ENCODE peak calls at places on chromosomes 4 and X, in four cellular contexts. S, J, I and G are unnamed samples.

GRCh38 chr4:53113433-53114215 is 251.5 kb downstream of the RASL11B start:
- DNase-seq in S (peak; percentile 6), J (no peak), I (no peak), G (no peak)

GRCh38 chrX:119425050-119425449 is 25.9 kb downstream of the SLC25A43 start:
- DNase-seq in S (no peak), J (no peak), I (no peak), G (no peak)

GRCh38 chr4:1792832-1793495 is at the start of gene FGFR3:
- DNase-seq in S (no peak), J (no peak), I (peak; percentile 97), G (no peak)

GRCh38 chrX:131827935-131828334 is 195.2 kb upstream of the STK26 start:
- DNase-seq in S (no peak), J (peak; percentile 19), I (peak; percentile 17), G (peak; percentile 70)

GRCh38 chr4:8763966-8764901 is 107.4 kb downstream of the HMX1 start:
- DNase-seq in S (no peak), J (no peak), I (no peak), G (no peak)

GRCh38 chrX:16842684-16843083 is 27.5 kb downstream of the RBBP7 start:
- DNase-seq in S (no peak), J (no peak), I (no peak), G (no peak)

GRCh38 chr4:5635826-5636196 is 72.5 kb downstream of the EVC2 start:
- DNase-seq in S (peak; percentile 87), J (no peak), I (no peak), G (no peak)

GRCh38 chrX:18674788-18675735 is 3.2 kb upstream of the RS1 start:
- DNase-seq in S (peak; percentile 54), J (peak; percentile 80), I (peak; percentile 86), G (peak; percentile 64)

GRCh38 chr4:174522183-174523002 is at the start of gene HPGD:
- DNase-seq in S (no peak), J (no peak), I (peak; percentile 25), G (no peak)

GRCh38 chr4:13588954-13589353 is 38.6 kb downstream of the BOD1L1 start:
- DNase-seq in S (no peak), J (no peak), I (no peak), G (no peak)

GRCh38 chr4:25299476-25300203 is 12.9 kb upstream of the ZCCHC4 start:
- DNase-seq in S (no peak), J (no peak), I (no peak), G (no peak)

GRCh38 chr4:101356928-101357327 is 9.6 kb upstream of the PPP3CA start:
- DNase-seq in S (peak; percentile 95), J (peak; percentile 75), I (no peak), G (no peak)

GRCh38 chrX:15299945-15300851 is 15.2 kb downstream of the ASB11 start:
- DNase-seq in S (peak; percentile 30), J (peak; percentile 53), I (peak; percentile 16), G (no peak)

GRCh38 chrX:20529301-20529700 is 262.6 kb upstream of the RPS6KA3 start:
- DNase-seq in S (no peak), J (no peak), I (no peak), G (no peak)

GRCh38 chrX:65574356-65574755 is 39.8 kb upstream of the LAS1L start:
- DNase-seq in S (no peak), J (no peak), I (no peak), G (no peak)

GRCh38 chr4:184409911-184410692 is 64.2 kb downstream of the IRF2 start:
- DNase-seq in S (no peak), J (no peak), I (no peak), G (no peak)

GRCh38 chrX:152642931-152643525 is 5.3 kb downstream of the GABRQ start:
- DNase-seq in S (no peak), J (no peak), I (no peak), G (no peak)

GRCh38 chr4:81811562-81812293 is 340.0 kb upstream of the RASGEF1B start:
- DNase-seq in S (no peak), J (no peak), I (no peak), G (no peak)

GRCh38 chrX:46777971-46778810 is 19.3 kb upstream of the SLC9A7 start:
- DNase-seq in S (peak; percentile 56), J (peak; percentile 66), I (no peak), G (no peak)

GRCh38 chrX:154712781-154713391 is 38.0 kb downstream of the GAB3 start:
- DNase-seq in S (peak; percentile 73), J (peak; percentile 38), I (no peak), G (peak; percentile 68)

GRCh38 chrX:154018518-154019060 is 1.1 kb downstream of the IRAK1 start:
- DNase-seq in S (no peak), J (no peak), I (peak; percentile 27), G (no peak)

GRCh38 chrX:21948897-21949578 is 8.5 kb downstream of the SMS start:
- DNase-seq in S (no peak), J (no peak), I (no peak), G (no peak)

GRCh38 chrX:110836982-110837381 is 41.4 kb upstream of the CHRDL1 start:
- DNase-seq in S (no peak), J (no peak), I (no peak), G (no peak)

GRCh38 chr4:24322517-24322916 is 261.8 kb downstream of the DHX15 start:
- DNase-seq in S (peak; percentile 22), J (no peak), I (no peak), G (no peak)

GRCh38 chrX:153443476-153444332 is 2.2 kb downstream of the TREX2 start:
- DNase-seq in S (no peak), J (no peak), I (no peak), G (no peak)

GRCh38 chrX:18886005-18886343 is 97.9 kb downstream of the PHKA2 start:
- DNase-seq in S (no peak), J (no peak), I (no peak), G (no peak)

DNA sequence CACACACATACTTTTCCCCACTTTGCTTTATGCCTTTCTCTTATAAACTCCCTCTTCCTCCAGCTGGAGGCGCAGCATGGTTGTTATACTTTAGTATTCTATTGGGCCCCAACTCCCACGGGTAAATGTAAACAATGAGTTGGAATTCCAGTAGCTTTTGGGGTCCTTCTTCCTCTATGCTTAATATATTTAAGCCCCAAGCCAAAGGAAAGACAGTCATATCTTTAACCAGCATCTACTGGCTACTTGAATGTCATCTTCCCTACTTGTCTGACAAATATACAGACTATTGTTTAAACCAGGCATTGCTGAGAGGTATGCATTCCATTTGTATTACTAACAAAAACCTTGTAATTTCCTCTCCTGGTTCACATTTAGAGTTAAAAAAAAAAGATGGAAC is 72.9 kb downstream of the WDR19 start:
- DNase-seq in S (peak; percentile 65), J (peak; percentile 92), I (peak; percentile 14), G (no peak)
- TF ChIP-seq FOS in S (no peak), J (peak; percentile 68), I (no peak), G (no peak)

GRCh38 chrX:130080791-130081367 is 29.4 kb downstream of the ELF4 start:
- DNase-seq in S (no peak), J (no peak), I (no peak), G (no peak)

GRCh38 chrX:130081421-130082045 is 28.8 kb downstream of the ELF4 start:
- DNase-seq in S (no peak), J (no peak), I (no peak), G (no peak)

GRCh38 chrX:130083107-130083490 is 27.2 kb downstream of the ELF4 start:
- DNase-seq in S (no peak), J (no peak), I (peak; percentile 49), G (no peak)

GRCh38 chrX:130083656-130084382 is 26.5 kb downstream of the ELF4 start:
- DNase-seq in S (no peak), J (no peak), I (no peak), G (no peak)

GRCh38 chrX:130082244-130083106 is 27.8 kb downstream of the ELF4 start:
- DNase-seq in S (no peak), J (no peak), I (peak; percentile 48), G (no peak)
- TF ChIP-seq CTCF in S (no peak), J (no peak), I (peak; percentile 43), G (peak; percentile 60)

DNA sequence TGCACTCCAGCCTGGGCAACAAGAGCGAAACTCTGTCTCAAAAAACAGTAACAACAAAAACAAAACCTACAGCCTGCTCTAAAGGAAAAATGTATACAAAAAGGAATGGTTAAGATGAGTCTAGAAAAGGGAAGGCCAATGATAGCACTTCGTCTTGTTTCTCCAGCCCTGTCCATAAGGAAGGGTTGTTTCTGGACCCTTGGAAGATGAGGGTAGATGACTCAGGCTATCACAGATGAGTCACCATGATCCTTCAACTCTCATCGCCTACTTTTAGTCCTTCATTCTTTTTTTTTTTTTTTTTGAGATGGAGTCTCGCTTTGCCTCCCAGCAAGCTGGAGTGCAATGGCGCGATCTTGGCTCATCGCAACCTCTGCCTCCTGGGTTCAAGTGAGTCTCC is 8.8 kb downstream of the PLA2G12A start:
- DNase-seq in S (peak; percentile 70), J (no peak), I (peak; percentile 61), G (no peak)
- TF ChIP-seq FOS in S (peak; percentile 53), J (peak; percentile 28), I (peak; percentile 52), G (no peak)

DNA sequence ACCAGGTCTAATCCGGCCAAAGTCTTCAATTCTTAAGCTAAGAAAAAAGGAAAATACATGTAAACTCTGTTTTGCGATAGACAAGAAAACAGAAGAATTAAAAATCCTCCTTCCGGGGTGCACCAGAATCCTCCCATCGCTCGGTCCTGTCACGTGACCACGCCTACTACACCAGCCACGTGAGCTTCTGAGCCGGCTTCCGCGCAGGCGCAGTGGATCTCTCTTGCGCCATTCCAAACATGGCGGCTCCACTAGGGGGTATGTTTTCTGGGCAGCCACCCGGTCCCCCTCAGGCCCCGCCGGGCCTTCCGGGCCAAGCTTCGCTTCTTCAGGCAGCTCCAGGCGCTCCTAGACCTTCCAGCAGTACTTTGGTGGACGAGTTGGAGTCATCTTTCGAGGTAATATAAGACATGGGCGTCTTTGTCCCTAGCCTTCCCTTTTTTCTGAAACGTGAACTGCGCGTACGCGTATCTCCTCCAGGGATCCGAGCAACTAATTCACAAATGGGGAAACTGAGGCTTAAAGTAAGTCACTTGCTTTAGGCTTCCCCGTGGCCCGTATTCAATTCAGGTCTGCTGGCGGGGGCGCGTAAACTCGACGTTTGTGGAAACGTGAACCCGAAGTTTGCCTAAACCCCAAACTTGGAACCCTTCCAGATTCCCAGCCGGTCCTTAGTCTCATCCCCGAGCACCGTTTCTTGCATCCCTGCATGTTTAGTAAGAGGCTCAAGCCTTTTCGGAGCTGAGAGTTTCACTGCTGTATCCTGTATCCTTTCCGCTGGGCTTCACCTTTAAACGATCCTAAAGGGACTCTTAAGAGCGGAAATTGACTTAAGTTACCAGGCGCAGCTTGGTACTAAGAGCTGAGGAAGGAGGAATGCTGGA is at the start of gene MED28:
- DNase-seq in S (peak; percentile 95), J (peak; percentile 91), I (peak; percentile 98), G (peak; percentile 68)
- TF ChIP-seq CTCF in S (peak; percentile 5), J (peak; percentile 13), I (no peak), G (no peak)

DNA sequence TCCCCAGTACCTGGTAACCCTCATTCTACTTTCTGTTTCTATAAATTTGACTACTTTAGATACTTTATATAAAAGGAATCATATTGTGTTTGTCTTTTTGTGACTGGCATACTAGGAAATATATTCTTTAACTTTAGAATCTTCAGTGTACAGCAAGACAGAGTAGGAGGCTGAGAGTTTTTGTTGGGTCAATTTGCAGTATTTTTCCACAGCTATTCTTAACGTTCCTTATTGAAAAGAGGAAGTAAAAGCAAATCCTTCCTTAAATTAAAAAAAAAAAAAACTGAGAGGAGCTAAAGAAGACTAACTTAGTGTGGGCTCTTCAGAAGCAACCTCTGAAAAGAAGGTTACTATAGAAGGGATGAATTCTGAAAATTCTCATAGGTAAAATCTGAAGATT is 1194.6 kb downstream of the ADGRL3 start:
- DNase-seq in S (no peak), J (no peak), I (no peak), G (no peak)
- TF ChIP-seq FOS in S (no peak), J (no peak), I (no peak), G (no peak)

GRCh38 chr4:115042496-115042895 is 70.9 kb downstream of the NDST4 start:
- DNase-seq in S (no peak), J (no peak), I (no peak), G (no peak)
- TF ChIP-seq CTCF in S (no peak), J (no peak), I (no peak), G (peak; percentile 32)